ENCODE peak calls at places on chromosomes 6 and 20, in four cellular contexts. Q, K, Z and F are unnamed samples.

GRCh38 chr6:40398810-40399477 is 188.2 kb downstream of the LRFN2 start:
- DNase-seq in Q (peak), K (no peak), Z (no peak), F (no peak)

GRCh38 chr6:115832186-115832585 is 228.5 kb downstream of the FRK start:
- DNase-seq in Q (no peak), K (no peak), Z (no peak), F (no peak)

GRCh38 chr6:40350942-40351217 is 236.3 kb downstream of the LRFN2 start:
- DNase-seq in Q (no peak), K (no peak), Z (no peak), F (no peak)

GRCh38 chr6:7418238-7418905 is 28.8 kb downstream of the RIOK1 start:
- DNase-seq in Q (no peak), K (no peak), Z (no peak), F (no peak)

GRCh38 chr6:100512203-100512862 is 47.6 kb upstream of the SIM1 start:
- DNase-seq in Q (no peak), K (no peak), Z (no peak), F (no peak)

GRCh38 chr20:11108102-11108842 is 434.5 kb upstream of the JAG1 start:
- DNase-seq in Q (no peak), K (no peak), Z (no peak), F (peak)

GRCh38 chr20:45343445-45343866 is 4.8 kb downstream of the SDC4 start:
- DNase-seq in Q (no peak), K (no peak), Z (no peak), F (no peak)

GRCh38 chr6:18091382-18091781 is 31.1 kb downstream of the NHLRC1 start:
- DNase-seq in Q (no peak), K (no peak), Z (no peak), F (no peak)

GRCh38 chr20:708956-709355 is 33.4 kb upstream of the SCRT2 start:
- DNase-seq in Q (no peak), K (no peak), Z (no peak), F (no peak)

GRCh38 chr6:20534906-20535305 is 649 bp downstream of the CDKAL1 start:
- DNase-seq in Q (no peak), K (no peak), Z (no peak), F (no peak)

GRCh38 chr6:65399355-65400084 is 307.5 kb downstream of the EYS start:
- DNase-seq in Q (no peak), K (no peak), Z (no peak), F (no peak)

GRCh38 chr20:2659547-2659946 is 4.5 kb downstream of the IDH3B start:
- DNase-seq in Q (no peak), K (no peak), Z (no peak), F (no peak)